ENCODE peak calls at places on chromosomes 7 and 10, in seven cellular contexts. M, R, Z, H, A, U and W are unnamed samples.

GRCh38 chr10:46325021-46325420 is 38.2 kb downstream of the ANTXRL start:
- DNase-seq in M (no peak), R (no peak), Z (no peak), H (no peak), A (no peak), U (no peak), W (no peak)

GRCh38 chr10:59177031-59177861 is 803 bp downstream of the PHYHIPL start:
- DNase-seq in M (no peak), R (no peak), Z (peak), H (peak), A (peak), U (peak), W (peak)

GRCh38 chr10:36476399-36476798 is 649.0 kb upstream of the ANKRD30A start:
- DNase-seq in M (no peak), R (no peak), Z (no peak), H (no peak), A (no peak), U (peak), W (no peak)

GRCh38 chr7:23894891-23895569 is 185.0 kb downstream of the STK31 start:
- DNase-seq in M (no peak), R (no peak), Z (no peak), H (no peak), A (no peak), U (no peak), W (no peak)

GRCh38 chr10:97185326-97186058 is at the start of gene SLIT1:
- DNase-seq in M (no peak), R (no peak), Z (no peak), H (no peak), A (no peak), U (no peak), W (no peak)

GRCh38 chr10:48238826-48239520 is 35.5 kb downstream of the FRMPD2 start:
- DNase-seq in M (no peak), R (no peak), Z (no peak), H (no peak), A (no peak), U (no peak), W (no peak)

GRCh38 chr10:43214071-43214955 is 52.6 kb downstream of the RASGEF1A start:
- DNase-seq in M (no peak), R (no peak), Z (no peak), H (no peak), A (peak), U (no peak), W (no peak)

GRCh38 chr7:64314493-64315020 is 796 bp downstream of the ZNF736 start:
- DNase-seq in M (no peak), R (no peak), Z (no peak), H (no peak), A (no peak), U (no peak), W (no peak)

GRCh38 chr7:64630496-64630895 is 35.4 kb upstream of the ZNF107 start:
- DNase-seq in M (no peak), R (no peak), Z (peak), H (no peak), A (no peak), U (no peak), W (peak)

GRCh38 chr10:97074256-97075145 is 111.3 kb downstream of the SLIT1 start:
- DNase-seq in M (no peak), R (no peak), Z (no peak), H (no peak), A (no peak), U (no peak), W (no peak)

GRCh38 chr7:155665957-155666287 is 21.5 kb downstream of the RBM33 start:
- DNase-seq in M (no peak), R (no peak), Z (no peak), H (no peak), A (peak), U (peak), W (no peak)

GRCh38 chr7:1761097-1761496 is 91.0 kb downstream of the ELFN1 start:
- DNase-seq in M (no peak), R (no peak), Z (no peak), H (no peak), A (no peak), U (no peak), W (no peak)

GRCh38 chr10:34689053-34689452 is 126.0 kb downstream of the PARD3 start:
- DNase-seq in M (no peak), R (no peak), Z (no peak), H (no peak), A (no peak), U (no peak), W (no peak)

GRCh38 chr7:92988051-92988450 is 129.7 kb downstream of the SAMD9 start:
- DNase-seq in M (no peak), R (no peak), Z (no peak), H (no peak), A (peak), U (no peak), W (peak)

GRCh38 chr10:43998021-43998809 is 349.5 kb upstream of the ZNF32 start:
- DNase-seq in M (no peak), R (no peak), Z (no peak), H (no peak), A (no peak), U (peak), W (no peak)

GRCh38 chr10:119364941-119365340 is 157.6 kb downstream of the GRK5 start:
- DNase-seq in M (no peak), R (no peak), Z (no peak), H (no peak), A (no peak), U (no peak), W (no peak)

GRCh38 chr7:35752727-35753126 is 48.1 kb upstream of the SEPTIN7 start:
- DNase-seq in M (no peak), R (no peak), Z (no peak), H (no peak), A (no peak), U (no peak), W (no peak)

GRCh38 chr7:116698930-116699722 is 27.1 kb downstream of the MET start:
- DNase-seq in M (no peak), R (peak), Z (peak), H (no peak), A (no peak), U (no peak), W (no peak)

GRCh38 chr7:38424750-38425463 is 151.5 kb upstream of the TARP start:
- DNase-seq in M (no peak), R (no peak), Z (no peak), H (no peak), A (no peak), U (peak), W (no peak)

GRCh38 chr7:2959343-2959680 is 84.4 kb downstream of the CARD11 start:
- DNase-seq in M (no peak), R (no peak), Z (no peak), H (no peak), A (no peak), U (no peak), W (peak)